ENCODE peak calls at places on chromosomes 5 and 9, in five cellular contexts. Z is stimulated activated naive CD4-positive, alpha-beta T cell; D is stimulated activated CD8-positive, alpha-beta memory T cell treated with anti-CD3 and anti-CD28 coated beads, Interleukin-15, amount 100 ng/mL, for 24 hours; B is anterior cingulate cortex; C is effector CD4-positive, alpha-beta T cell. W is an unnamed sample.
A peak's percentile ranks its signal among the peaks of the same experiment; 100 is the strongest.

GRCh38 chr9:95313010-95313498 is 4.5 kb downstream of the FANCC start:
- DNase-seq in Z (no peak), D (no peak), B (peak; percentile 5), C (no peak), W (no peak)

GRCh38 chr5:149441986-149442385 is 62.9 kb upstream of the IL17B start:
- DNase-seq in Z (no peak), D (no peak), B (no peak), C (no peak), W (no peak)

GRCh38 chr9:78563269-78563668 is 266.3 kb downstream of the PSAT1 start:
- DNase-seq in Z (no peak), D (no peak), B (no peak), C (no peak), W (no peak)

GRCh38 chr5:16522096-16522495 is 56.5 kb upstream of the ZNF622 start:
- DNase-seq in Z (no peak), D (no peak), B (no peak), C (no peak), W (no peak)

GRCh38 chr5:39420482-39421145 is 4.2 kb downstream of the DAB2 start:
- DNase-seq in Z (no peak), D (no peak), B (no peak), C (no peak), W (peak; percentile 74)

GRCh38 chr9:81570083-81570482 is 119.3 kb downstream of the TLE1 start:
- DNase-seq in Z (no peak), D (no peak), B (no peak), C (no peak), W (no peak)

GRCh38 chr5:44770936-44771717 is 37.6 kb upstream of the MRPS30 start:
- DNase-seq in Z (no peak), D (no peak), B (no peak), C (no peak), W (peak; percentile 3)

GRCh38 chr5:132385321-132386105 is 16.0 kb downstream of the SLC22A5 start:
- DNase-seq in Z (peak; percentile 54), D (no peak), B (peak; percentile 58), C (peak; percentile 46), W (peak; percentile 66)

GRCh38 chr5:43193171-43193951 is 1.3 kb downstream of the NIM1K start:
- DNase-seq in Z (no peak), D (no peak), B (peak; percentile 51), C (no peak), W (peak; percentile 73)

GRCh38 chr5:132998553-132998952 is 27.8 kb downstream of the ZCCHC10 start:
- DNase-seq in Z (no peak), D (no peak), B (no peak), C (no peak), W (no peak)

GRCh38 chr5:38434981-38435710 is 121.3 kb downstream of the LIFR start:
- DNase-seq in Z (no peak), D (no peak), B (no peak), C (no peak), W (no peak)

GRCh38 chr9:69885931-69886330 is 65.3 kb downstream of the CFAP95 start:
- DNase-seq in Z (no peak), D (no peak), B (peak; percentile 40), C (no peak), W (no peak)

GRCh38 chr9:92711146-92711545 is 41.2 kb upstream of the IPPK start:
- DNase-seq in Z (no peak), D (no peak), B (no peak), C (no peak), W (no peak)

GRCh38 chr5:73233461-73234151 is 60.6 kb downstream of the TMEM174 start:
- DNase-seq in Z (no peak), D (no peak), B (no peak), C (no peak), W (no peak)

W was measured in KBM-7.